ENCODE peak calls at places on chromosomes 2 and 18, in seven cellular contexts. N is K562, Q is A549, R is IMR-90, A is GM12878, M is HepG2, P is H1. W is an unnamed sample.

GRCh38 chr18:13137041-13137938 is 81.3 kb upstream of the LDLRAD4 start:
- DNase-seq in P (no peak), M (no peak), R (no peak), N (no peak), Q (no peak), A (no peak), W (no peak)

GRCh38 chr18:58552057-58552461 is 76.8 kb downstream of the ALPK2 start:
- DNase-seq in P (no peak), N (no peak), M (peak; percentile 68), Q (no peak), R (peak; percentile 63), A (peak; percentile 82), W (no peak)

GRCh38 chr2:36809046-36809445 is 112.5 kb downstream of the VIT start:
- DNase-seq in A (no peak), P (no peak), N (no peak), Q (no peak), M (no peak), R (no peak), W (no peak)

GRCh38 chr2:241802806-241803318 is 6.1 kb upstream of the NEU4 start:
- DNase-seq in R (no peak), P (no peak), M (no peak), N (peak; percentile 7), Q (no peak), A (no peak), W (no peak)

GRCh38 chr2:149094217-149095015 is 55.9 kb downstream of the LYPD6B start:
- DNase-seq in N (no peak), P (no peak), M (no peak), A (no peak), R (no peak), Q (no peak), W (no peak)

GRCh38 chr2:29113891-29114321 is 1.3 kb upstream of the CLIP4 start:
- DNase-seq in P (no peak), Q (peak; percentile 35), N (no peak), M (no peak), R (peak; percentile 73), A (no peak), W (peak; percentile 53)

GRCh38 chr2:138112536-138112935 is 148.3 kb downstream of the HNMT start:
- DNase-seq in M (no peak), P (no peak), A (no peak), Q (no peak), R (no peak), N (no peak), W (no peak)

GRCh38 chr18:13004316-13004879 is 13.2 kb downstream of the CEP192 start:
- DNase-seq in R (no peak), N (no peak), M (no peak), A (no peak), P (no peak), Q (no peak), W (no peak)

GRCh38 chr2:54575379-54575888 is 119.3 kb downstream of the SPTBN1 start:
- DNase-seq in N (no peak), Q (no peak), P (no peak), R (peak; percentile 49), M (no peak), A (no peak), W (no peak)

GRCh38 chr2:201320701-201321100 is 36.4 kb downstream of the FLACC1 start:
- DNase-seq in Q (no peak), R (no peak), M (no peak), A (no peak), P (no peak), N (no peak), W (no peak)

GRCh38 chr2:146777181-146777580 is 1067.6 kb upstream of the ACVR2A start:
- DNase-seq in M (no peak), R (no peak), A (no peak), N (no peak), P (no peak), Q (no peak), W (no peak)

GRCh38 chr18:58612239-58613055 is 16.4 kb downstream of the ALPK2 start:
- DNase-seq in A (no peak), M (no peak), R (no peak), N (no peak), Q (no peak), P (no peak), W (no peak)

GRCh38 chr2:8609357-8609804 is 72.5 kb upstream of the ID2 start:
- DNase-seq in Q (no peak), R (no peak), M (peak; percentile 98), P (no peak), A (no peak), N (no peak), W (no peak)

GRCh38 chr2:164831180-164831579 is 10.4 kb downstream of the COBLL1 start:
- DNase-seq in Q (no peak), N (no peak), R (no peak), M (no peak), P (no peak), A (no peak), W (no peak)

GRCh38 chr2:143572421-143572820 is 443.2 kb downstream of the ARHGAP15 start:
- DNase-seq in R (no peak), Q (no peak), M (no peak), A (no peak), P (no peak), N (no peak), W (no peak)

GRCh38 chr2:214004463-214004862 is 406.4 kb upstream of the VWC2L start:
- DNase-seq in Q (no peak), N (no peak), R (no peak), P (no peak), M (no peak), A (no peak), W (no peak)

DNA sequence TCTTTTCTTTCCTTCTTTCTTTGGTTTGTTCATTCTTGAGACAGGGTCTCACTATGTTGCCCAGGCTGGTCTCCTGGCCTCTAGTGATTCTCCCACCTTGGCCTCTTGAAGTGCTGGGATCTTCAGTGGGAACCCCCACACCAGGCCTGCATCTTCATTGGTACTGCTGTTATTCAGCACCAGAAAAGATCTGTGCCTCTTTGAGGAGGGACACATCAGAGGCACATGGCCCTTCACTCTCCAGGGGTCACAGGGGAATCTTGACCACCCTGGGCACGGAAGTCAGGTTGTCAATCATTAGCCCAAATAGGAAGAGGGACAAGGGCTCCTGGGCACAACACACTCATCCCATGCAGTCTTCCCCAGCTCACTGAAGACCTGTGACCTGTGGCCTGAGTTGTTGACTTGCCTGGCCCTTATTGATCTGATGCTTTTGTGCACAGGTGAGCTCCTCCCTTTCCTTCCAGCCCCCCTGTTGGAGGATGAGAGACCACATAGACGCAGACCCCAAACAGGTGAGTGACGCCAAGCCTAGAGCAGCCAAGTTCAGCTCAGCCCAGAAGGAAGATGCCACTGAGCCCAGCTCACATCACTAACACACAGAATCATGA is 33.0 kb upstream of the ODC1 start:
- DNase-seq in P (no peak), M (peak; percentile 25), A (no peak), Q (no peak), N (no peak), R (no peak), W (no peak)
- TF ChIP-seq RAD21 in P (no peak), M (no peak), A (no peak), Q (no peak), N (no peak), R (no peak), W (no peak)

GRCh38 chr18:74596959-74597661 is 560 bp upstream of the ZNF407 start:
- DNase-seq in Q (peak; percentile 18), R (peak; percentile 62), N (peak; percentile 47), A (no peak), P (no peak), M (peak; percentile 5), W (no peak)
- TF ChIP-seq POLR2A in Q (no peak), R (peak; percentile 68), N (no peak), A (peak; percentile 78), P (no peak), M (peak; percentile 47), W (no peak)

GRCh38 chr2:219447242-219448098 is 12.8 kb downstream of the SPEG start:
- DNase-seq in R (no peak), M (no peak), P (no peak), N (no peak), Q (no peak), A (no peak), W (no peak)

GRCh38 chr2:219446689-219447088 is 12.0 kb downstream of the SPEG start:
- DNase-seq in M (no peak), R (no peak), Q (no peak), A (no peak), N (no peak), P (no peak), W (no peak)

GRCh38 chr2:219449609-219450008 is 15.0 kb downstream of the SPEG start:
- DNase-seq in A (no peak), R (no peak), Q (no peak), N (no peak), P (no peak), M (no peak), W (no peak)

GRCh38 chr2:219448099-219448775 is 13.6 kb downstream of the SPEG start:
- DNase-seq in R (no peak), N (no peak), M (no peak), Q (no peak), P (no peak), A (no peak), W (no peak)

DNA sequence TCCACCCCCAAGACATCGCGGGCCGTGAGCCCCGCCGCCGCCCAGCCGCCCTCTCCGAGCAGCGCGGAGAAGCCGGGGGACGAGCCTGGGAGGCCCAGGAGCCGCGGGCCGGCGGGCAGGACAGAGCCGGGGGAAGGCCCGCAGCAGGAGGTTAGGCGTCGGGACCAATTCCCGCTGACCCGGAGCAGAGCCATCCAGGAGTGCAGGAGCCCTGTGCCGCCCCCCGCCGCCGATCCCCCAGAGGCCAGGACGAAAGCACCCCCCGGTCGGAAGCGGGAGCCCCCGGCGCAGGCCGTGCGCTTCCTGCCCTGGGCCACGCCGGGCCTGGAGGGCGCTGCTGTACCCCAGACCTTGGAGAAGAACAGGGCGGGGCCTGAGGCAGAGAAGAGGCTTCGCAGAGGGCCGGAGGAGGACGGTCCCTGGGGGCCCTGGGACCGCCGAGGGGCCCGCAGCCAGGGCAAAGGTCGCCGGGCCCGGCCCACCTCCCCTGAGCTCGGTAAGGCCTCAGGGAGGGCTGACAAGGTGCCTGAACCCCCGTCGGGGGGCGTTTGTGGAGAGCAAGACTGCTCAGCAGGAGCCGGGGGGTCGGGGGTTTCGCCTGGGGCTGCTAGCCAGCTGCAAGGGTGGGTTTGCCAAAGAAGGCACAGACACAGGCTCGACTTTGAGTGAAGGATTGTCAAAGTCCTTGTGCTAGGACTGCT is 14.3 kb downstream of the SPEG start:
- DNase-seq in R (no peak), P (no peak), Q (no peak), N (no peak), A (no peak), M (no peak), W (no peak)
- H3K4me3 ChIP-seq in R (no peak overlapping the region), P (peak overlapping the region; percentile 57), Q (no peak overlapping the region), N (no peak overlapping the region), A (no peak overlapping the region), M (no peak overlapping the region), W (no peak overlapping the region)

GRCh38 chr2:3456125-3456524 is 63.2 kb downstream of the ADI1 start:
- DNase-seq in Q (no peak), M (no peak), N (no peak), R (no peak), P (no peak), A (no peak), W (no peak)

GRCh38 chr2:3450385-3451031 is 68.8 kb downstream of the ADI1 start:
- DNase-seq in N (no peak), M (no peak), A (no peak), P (no peak), R (no peak), Q (no peak), W (no peak)

GRCh38 chr2:3451926-3452671 is 67.2 kb downstream of the ADI1 start:
- DNase-seq in R (no peak), A (no peak), P (no peak), M (no peak), Q (no peak), N (no peak), W (no peak)

GRCh38 chr2:3454802-3455201 is 64.5 kb downstream of the ADI1 start:
- DNase-seq in N (no peak), P (no peak), A (no peak), M (no peak), R (no peak), Q (no peak), W (no peak)

GRCh38 chr2:3453196-3453845 is 66.0 kb downstream of the ADI1 start:
- DNase-seq in M (no peak), P (no peak), R (no peak), N (no peak), A (no peak), Q (no peak), W (no peak)
- TF ChIP-seq RAD21 in M (no peak), P (no peak), R (no peak), N (no peak), A (no peak), Q (no peak), W (no peak)